ENCODE peak calls at places on chromosomes 7 and 10, in nine cellular contexts. D, X, R, T, P, E, V, Y and C are unnamed samples. For H3K4me1, the result is how much of the 10 kb centered on the place peaks cover.

GRCh38 chr10:28841625-28842024 is 164.3 kb downstream of the BAMBI start:
- DNase-seq in X (peak), R (peak), Y (peak), D (no peak), E (no peak), V (no peak), P (no peak), T (no peak), C (no peak)

GRCh38 chr10:119360181-119360921 is 153.0 kb downstream of the GRK5 start:
- DNase-seq in Y (peak), T (no peak), X (no peak), P (no peak), D (no peak), R (no peak), V (peak), E (no peak), C (no peak)

GRCh38 chr10:775245-776075 is 86.0 kb upstream of the DIP2C start:
- DNase-seq in D (no peak), X (peak), E (no peak), P (no peak), V (no peak), R (no peak), T (no peak), Y (no peak), C (no peak)

GRCh38 chr7:55641811-55642210 is 69.5 kb upstream of the VOPP1 start:
- DNase-seq in X (no peak), D (no peak), P (no peak), Y (no peak), E (no peak), V (no peak), R (no peak), T (no peak), C (no peak)

GRCh38 chr10:129958118-129958685 is 5.9 kb downstream of the EBF3 start:
- DNase-seq in P (no peak), T (peak), V (no peak), Y (no peak), E (no peak), X (no peak), R (no peak), D (no peak), C (no peak)

GRCh38 chr10:102644066-102644645 is at the start of gene TRIM8:
- DNase-seq in T (peak), X (no peak), R (no peak), P (no peak), Y (peak), V (peak), D (peak), E (peak), C (peak)

GRCh38 chr10:57338823-57339558 is 928.7 kb downstream of the IPMK start:
- DNase-seq in X (peak), E (no peak), R (peak), P (no peak), D (peak), T (peak), Y (peak), V (no peak), C (peak)

GRCh38 chr10:69904533-69904932 is 102.8 kb downstream of the COL13A1 start:
- DNase-seq in R (no peak), Y (no peak), D (no peak), T (no peak), V (no peak), X (no peak), E (no peak), P (no peak), C (no peak)

GRCh38 chr7:130435455-130435854 is 5.4 kb downstream of the CEP41 start:
- DNase-seq in E (no peak), P (no peak), V (no peak), T (no peak), X (no peak), Y (no peak), R (no peak), D (no peak), C (no peak)

GRCh38 chr10:73060738-73061635 is 35.7 kb downstream of the P4HA1 start:
- DNase-seq in T (peak), Y (peak), P (no peak), V (no peak), D (no peak), X (no peak), R (no peak), E (no peak), C (no peak)

GRCh38 chr10:33005322-33006282 is 47.6 kb upstream of the ITGB1 start:
- DNase-seq in V (peak), Y (peak), R (peak), E (peak), D (peak), T (peak), P (peak), X (peak), C (peak)

GRCh38 chr10:86652361-86653202 is 1.8 kb upstream of the OPN4 start:
- DNase-seq in D (no peak), P (peak), V (no peak), T (no peak), E (no peak), R (no peak), X (no peak), Y (no peak), C (no peak)

GRCh38 chr7:146865696-146866095 is 749.1 kb downstream of the CNTNAP2 start:
- DNase-seq in Y (no peak), D (no peak), X (no peak), V (no peak), E (no peak), R (no peak), T (no peak), P (no peak), C (no peak)

GRCh38 chr10:44935201-44935960 is 24.2 kb upstream of the RASSF4 start:
- DNase-seq in X (no peak), Y (peak), T (no peak), P (peak), D (peak), E (peak), R (peak), V (peak), C (peak)

GRCh38 chr10:31034041-31034918 is 2.6 kb upstream of the ZNF438 start:
- DNase-seq in E (no peak), P (no peak), R (peak), T (no peak), V (no peak), Y (no peak), D (no peak), X (no peak), C (no peak)

GRCh38 chr7:90595801-90596683 is at the start of gene CDK14:
- DNase-seq in V (peak), E (peak), R (peak), D (peak), X (peak), T (peak), P (peak), Y (peak), C (peak)

GRCh38 chr10:13862541-13863233 is 275.9 kb downstream of the PRPF18 start:
- DNase-seq in E (no peak), D (no peak), T (no peak), Y (no peak), P (no peak), X (no peak), V (no peak), R (no peak), C (no peak)

GRCh38 chr7:50837965-50838364 is 55.3 kb upstream of the GRB10 start:
- DNase-seq in P (no peak), Y (peak), X (no peak), E (no peak), T (no peak), V (no peak), R (peak), D (no peak), C (no peak)

GRCh38 chr10:24947304-24948097 is 4.9 kb downstream of the PRTFDC1 start:
- DNase-seq in D (no peak), V (no peak), X (no peak), R (peak), E (no peak), P (no peak), T (no peak), Y (no peak), C (no peak)

GRCh38 chr7:45687185-45687560 is 113.0 kb downstream of the ADCY1 start:
- DNase-seq in D (no peak), T (no peak), R (no peak), V (no peak), P (no peak), E (peak), X (no peak), Y (no peak), C (no peak)

GRCh38 chr10:108250954-108251620 is 1086.6 kb upstream of the SORCS1 start:
- DNase-seq in X (no peak), T (no peak), E (no peak), V (no peak), R (peak), P (no peak), D (no peak), Y (no peak), C (no peak)

GRCh38 chr10:69801434-69802315 is at the start of gene COL13A1:
- DNase-seq in Y (peak), R (peak), E (peak), V (peak), X (peak), T (peak), D (peak), P (peak), C (peak)

GRCh38 chr10:50394832-50395231 is 143.5 kb upstream of the ASAH2 start:
- DNase-seq in T (no peak), P (no peak), D (no peak), R (no peak), X (no peak), V (no peak), E (no peak), Y (no peak), C (no peak)

GRCh38 chr10:1461016-1461415 is 276.3 kb downstream of the ADARB2 start:
- DNase-seq in D (no peak), E (no peak), T (no peak), Y (no peak), V (no peak), X (no peak), R (no peak), P (no peak), C (no peak)

GRCh38 chr7:47488969-47489342 is 93.0 kb downstream of the TNS3 start:
- DNase-seq in R (no peak), E (no peak), V (no peak), P (no peak), Y (no peak), D (no peak), X (no peak), T (no peak), C (no peak)

GRCh38 chr7:151342811-151343210 is 1.2 kb downstream of the NUB1 start:
- DNase-seq in T (no peak), Y (no peak), V (no peak), R (no peak), E (no peak), D (no peak), P (no peak), X (no peak), C (no peak)

GRCh38 chr10:21194510-21194993 is 297.4 kb upstream of the NEBL start:
- DNase-seq in T (no peak), X (no peak), E (peak), V (no peak), D (peak), P (no peak), R (no peak), Y (peak), C (no peak)

GRCh38 chr7:19146699-19147098 is 1.5 kb upstream of the FERD3L start:
- DNase-seq in P (no peak), R (peak), T (peak), E (no peak), X (no peak), D (no peak), Y (no peak), V (no peak), C (no peak)

GRCh38 chr7:105439174-105439893 is 50.6 kb upstream of the SRPK2 start:
- DNase-seq in V (no peak), R (peak), Y (peak), T (no peak), E (no peak), X (no peak), P (no peak), D (peak), C (no peak)

GRCh38 chr7:158087196-158087595 is 500.4 kb downstream of the PTPRN2 start:
- DNase-seq in D (no peak), T (no peak), X (no peak), V (no peak), Y (no peak), E (no peak), R (no peak), P (no peak), C (peak)

GRCh38 chr10:79376751-79377556 is 29.7 kb downstream of the PPIF start:
- DNase-seq in R (no peak), E (no peak), D (peak), V (no peak), P (no peak), X (no peak), Y (no peak), T (no peak), C (no peak)

GRCh38 chr7:158302274-158303070 is 285.2 kb downstream of the PTPRN2 start:
- DNase-seq in Y (no peak), T (no peak), V (no peak), X (no peak), R (peak), P (no peak), E (no peak), D (no peak), C (no peak)

GRCh38 chr7:13189712-13190111 is 502.3 kb downstream of the ARL4A start:
- DNase-seq in X (no peak), R (no peak), D (no peak), T (no peak), P (no peak), Y (no peak), E (no peak), V (no peak), C (no peak)

GRCh38 chr10:124737708-124738107 is 6.5 kb downstream of the FAM53B start:
- DNase-seq in V (no peak), X (no peak), T (no peak), D (no peak), P (no peak), R (no peak), Y (no peak), E (no peak), C (no peak)

GRCh38 chr10:124739996-124740373 is 4.2 kb downstream of the FAM53B start:
- DNase-seq in D (no peak), V (no peak), P (no peak), X (no peak), Y (no peak), E (no peak), R (no peak), T (no peak), C (no peak)

GRCh38 chr10:124740374-124741280 is 3.6 kb downstream of the FAM53B start:
- DNase-seq in T (no peak), V (peak), Y (no peak), X (peak), P (peak), E (peak), D (peak), R (no peak), C (no peak)

GRCh38 chr10:124738441-124738840 is 5.7 kb downstream of the FAM53B start:
- DNase-seq in E (no peak), R (no peak), P (no peak), Y (no peak), T (no peak), V (no peak), X (no peak), D (no peak), C (no peak)

DNA sequence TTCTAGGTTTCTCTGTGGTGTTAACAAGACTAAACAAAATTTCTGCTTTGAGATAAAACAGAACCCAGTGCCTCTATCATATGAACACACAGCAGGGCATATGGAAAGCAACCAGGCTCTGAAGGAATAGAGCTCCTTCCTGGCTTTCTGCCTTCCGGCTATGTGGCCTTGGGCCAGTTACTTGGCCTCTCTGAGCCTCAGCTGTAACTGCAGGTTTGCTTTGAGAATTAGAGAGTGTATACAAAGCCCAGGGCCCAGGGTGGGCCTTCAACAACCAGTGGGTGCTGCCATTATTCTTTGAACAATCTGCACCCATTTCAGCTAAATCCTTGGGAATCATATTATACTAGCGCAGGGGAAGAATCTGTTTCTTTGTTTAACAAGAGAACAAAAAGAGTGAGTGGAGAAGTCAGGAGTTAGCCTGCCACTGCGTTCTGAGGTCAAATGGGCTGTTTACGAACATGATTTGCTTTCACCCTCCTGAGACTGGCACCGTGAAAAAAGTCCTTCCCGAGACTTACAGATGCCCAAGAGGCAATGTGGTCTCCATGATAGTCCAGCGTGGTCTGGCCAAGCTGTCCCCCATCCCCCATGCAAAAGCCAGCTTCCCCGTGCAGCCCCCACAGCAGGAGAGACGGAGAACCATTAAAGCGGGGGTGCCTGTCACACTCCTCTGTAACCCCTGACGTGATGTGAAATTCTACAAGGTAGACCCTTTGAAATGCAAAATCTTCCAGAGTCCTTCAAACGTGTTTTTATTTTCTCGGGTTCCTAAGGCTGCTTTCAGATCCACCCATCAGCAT is 4.9 kb downstream of the FAM53B start:
- DNase-seq in X (no peak), E (no peak), R (no peak), T (no peak), P (no peak), D (no peak), V (no peak), Y (no peak), C (no peak)
- H3K4me1 ChIP-seq in X (half or more), E (under half), R (under half), T (under half), P (half or more), D (half or more), V (half or more), Y (under half), C (under half)

GRCh38 chr10:71756441-71757191 is 16.7 kb downstream of the VSIR start:
- DNase-seq in E (no peak), P (no peak), Y (no peak), V (no peak), X (no peak), D (no peak), T (no peak), R (no peak), C (no peak)
- H3K4me1 ChIP-seq in E (under half), P (half or more), Y (under half), V (half or more), X (under half), D (under half), T (under half), R (under half), C (under half)

GRCh38 chr7:37315752-37316711 is 132.6 kb downstream of the ELMO1 start:
- DNase-seq in X (no peak), R (no peak), Y (no peak), T (no peak), P (no peak), V (no peak), D (no peak), E (no peak), C (no peak)
- H3K4me1 ChIP-seq in X (under half), R (under half), Y (under half), T (under half), P (half or more), V (under half), D (under half), E (under half), C (under half)

GRCh38 chr10:77498829-77499228 is 138.8 kb downstream of the KCNMA1 start:
- DNase-seq in V (no peak), E (no peak), R (no peak), D (no peak), X (no peak), Y (no peak), T (no peak), P (no peak), C (no peak)
- H3K4me1 ChIP-seq in V (under half), E (under half), R (under half), D (under half), X (under half), Y (under half), T (under half), P (under half), C (under half)

DNA sequence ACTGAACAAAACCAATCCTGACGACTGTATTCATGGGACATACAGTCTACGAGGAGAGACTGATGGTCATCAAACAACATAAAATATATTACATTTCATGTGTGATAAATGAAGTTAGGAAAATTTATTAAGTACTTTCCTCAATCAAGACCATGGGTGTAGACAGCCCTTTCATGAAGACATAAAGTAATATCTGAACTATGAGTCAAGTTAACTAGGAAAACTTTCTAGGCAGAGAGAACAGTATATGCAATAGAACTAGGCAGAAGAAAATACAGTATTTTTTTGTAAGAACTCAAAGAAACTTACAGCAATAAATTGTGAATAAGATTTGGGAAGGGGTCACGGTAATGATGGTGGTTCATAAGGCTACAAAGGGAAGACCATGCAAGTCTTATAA is 112.8 kb downstream of the JMJD1C start:
- DNase-seq in X (no peak), E (no peak), D (no peak), T (no peak), Y (no peak), V (no peak), R (no peak), P (no peak), C (no peak)
- H3K4me1 ChIP-seq in X (under half), E (under half), D (under half), T (under half), Y (under half), V (under half), R (under half), P (under half), C (under half)

GRCh38 chr10:85607296-85607695 is 759.3 kb downstream of the GRID1 start:
- DNase-seq in Y (no peak), D (no peak), V (no peak), X (no peak), E (no peak), R (no peak), T (no peak), P (no peak), C (no peak)
- H3K4me1 ChIP-seq in Y (under half), D (under half), V (under half), X (under half), E (under half), R (under half), T (under half), P (under half), C (under half)

GRCh38 chr7:74218343-74218698 is 8.5 kb downstream of the LAT2 start:
- DNase-seq in X (no peak), Y (no peak), R (no peak), V (no peak), E (no peak), T (no peak), D (no peak), P (no peak), C (no peak)

GRCh38 chr7:74219416-74219815 is 9.6 kb downstream of the LAT2 start:
- DNase-seq in P (no peak), R (no peak), E (no peak), V (no peak), Y (no peak), D (no peak), X (no peak), T (no peak), C (no peak)

GRCh38 chr7:74216361-74216761 is 6.6 kb downstream of the LAT2 start:
- DNase-seq in D (no peak), T (no peak), X (no peak), R (no peak), P (no peak), E (no peak), Y (no peak), V (no peak), C (no peak)

GRCh38 chr7:74215921-74216320 is 6.1 kb downstream of the LAT2 start:
- DNase-seq in Y (no peak), X (no peak), V (no peak), P (no peak), T (no peak), D (no peak), E (no peak), R (no peak), C (no peak)

DNA sequence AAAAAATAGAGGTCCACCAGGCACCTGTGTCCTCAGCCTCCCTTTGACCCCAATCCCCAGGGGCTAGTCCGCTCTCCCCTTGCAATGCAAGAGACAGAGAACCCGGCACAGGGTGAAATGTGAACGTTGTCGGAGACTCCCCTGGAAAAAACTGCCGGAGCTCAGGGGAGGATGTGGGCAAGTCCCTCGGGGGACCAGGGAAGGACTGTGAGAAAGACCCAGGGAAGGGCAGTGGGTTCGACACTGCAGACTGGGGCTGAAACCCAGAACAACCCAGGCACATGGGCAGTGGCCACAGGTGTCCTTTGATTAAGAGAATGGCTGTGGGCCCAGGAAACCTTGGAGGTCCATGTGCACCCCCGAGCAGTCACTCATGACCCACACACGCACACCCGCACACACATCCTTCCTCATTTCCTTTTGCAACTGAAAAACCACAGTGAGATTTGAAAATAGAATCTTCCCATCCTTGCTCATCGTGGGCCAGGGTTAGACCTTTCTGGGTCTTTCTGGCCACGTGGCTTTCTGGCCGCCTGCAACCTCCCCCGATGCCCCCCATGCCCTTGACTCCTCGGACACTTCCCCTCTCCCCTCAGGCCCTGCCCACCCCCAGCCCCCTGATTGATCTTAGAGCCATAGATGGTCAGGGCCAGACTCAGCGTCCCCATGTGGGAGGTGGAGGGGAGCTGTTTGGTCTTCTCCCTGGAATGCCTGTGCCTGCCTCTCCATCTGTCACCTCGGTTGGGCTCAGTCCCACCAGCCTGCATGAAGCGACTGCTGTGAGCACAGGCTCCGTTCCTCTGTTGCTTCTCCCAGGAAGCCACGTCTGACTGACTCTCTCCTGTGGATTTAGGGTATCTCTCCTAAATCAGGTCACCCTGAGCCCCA is 7.9 kb downstream of the LAT2 start:
- DNase-seq in V (no peak), R (no peak), X (no peak), E (no peak), T (no peak), Y (no peak), D (no peak), P (no peak), C (no peak)
- H3K4me1 ChIP-seq in V (under half), R (under half), X (under half), E (under half), T (under half), Y (under half), D (under half), P (half or more), C (under half)